ENCODE peak calls at places on chromosome 7, in six cellular contexts. H is nucleus accumbens, R is AML-193, A is NCI-H1092 treated with DMSO at 0.1 percent for 48 hours, P is suprapubic skin, C is Daoy. Z is an unnamed sample.

GRCh38 chr7:123260428-123260960 is 60.7 kb upstream of the SLC13A1 start:
- DNase-seq in C (no peak), P (no peak), H (no peak), R (no peak), A (no peak), Z (no peak)

GRCh38 chr7:46446151-46446550 is 525.1 kb upstream of the IGFBP3 start:
- DNase-seq in A (no peak), C (no peak), P (no peak), H (no peak), R (no peak), Z (no peak)

GRCh38 chr7:153887756-153888591 is 164.2 kb upstream of the DPP6 start:
- DNase-seq in P (no peak), R (no peak), H (no peak), C (peak), A (peak), Z (no peak)

GRCh38 chr7:23415198-23415597 is 55.1 kb downstream of the IGF2BP3 start:
- DNase-seq in A (no peak), C (no peak), R (no peak), H (no peak), P (no peak), Z (no peak)

GRCh38 chr7:44072364-44073231 is 7.2 kb upstream of the PGAM2 start:
- DNase-seq in A (peak), R (peak), P (peak), C (peak), H (peak), Z (peak)

GRCh38 chr7:140059288-140060242 is 3.2 kb downstream of the PARP12 start:
- DNase-seq in A (peak), R (no peak), C (peak), P (no peak), H (no peak), Z (no peak)

GRCh38 chr7:2269468-2270460 is 27.7 kb downstream of the NUDT1 start:
- DNase-seq in H (no peak), R (no peak), P (no peak), C (no peak), A (no peak), Z (no peak)

GRCh38 chr7:77269360-77270075 is 69.9 kb upstream of the FGL2 start:
- DNase-seq in C (no peak), H (no peak), P (no peak), R (no peak), A (no peak), Z (no peak)

GRCh38 chr7:98034044-98035035 is 44.3 kb upstream of the OCM2 start:
- DNase-seq in P (no peak), C (no peak), R (no peak), H (no peak), A (no peak), Z (no peak)

GRCh38 chr7:20642171-20642570 is 26.7 kb downstream of the ABCB5 start:
- DNase-seq in H (no peak), A (no peak), R (no peak), C (peak), P (no peak), Z (no peak)

GRCh38 chr7:139526578-139527544 is 3.4 kb downstream of the CLEC2L start:
- DNase-seq in A (no peak), C (no peak), R (no peak), P (no peak), H (no peak), Z (no peak)

Z was measured in NCI-H1694 treated with DMSO at 0.1 percent for 48 hours.